ENCODE peak calls at places on chromosomes 16 and 17, in seven cellular contexts. One of them, this sample, is unnamed. For H3K4me1, the result is how much of the 10 kb centered on the place peaks cover.

GRCh38 chr17:81067331-81067730 is 32.4 kb downstream of the BAIAP2 start:
- DNase-seq in IMR-90: no peak
- DNase-seq in CD8-positive, alpha-beta T cell: no peak
- DNase-seq in heart left ventricle: no peak
- DNase-seq in Peyer's patch: no peak
- DNase-seq in H9: no peak
- DNase-seq in prostate gland: no peak
- DNase-seq in this sample: no peak

GRCh38 chr16:81505011-81505660 is 60.5 kb downstream of the CMIP start:
- DNase-seq in H9: no peak
- DNase-seq in heart left ventricle: no peak
- DNase-seq in Peyer's patch: peak
- DNase-seq in CD8-positive, alpha-beta T cell: no peak
- DNase-seq in prostate gland: no peak
- DNase-seq in IMR-90: no peak
- DNase-seq in this sample: no peak

GRCh38 chr17:42163113-42163512 is 8.3 kb upstream of the RAB5C start:
- DNase-seq in prostate gland: no peak
- DNase-seq in CD8-positive, alpha-beta T cell: no peak
- DNase-seq in H9: peak
- DNase-seq in heart left ventricle: no peak
- DNase-seq in IMR-90: no peak
- DNase-seq in Peyer's patch: no peak
- DNase-seq in this sample: peak

GRCh38 chr17:72978593-72979218 is 113.8 kb downstream of the SLC39A11 start:
- DNase-seq in Peyer's patch: no peak
- DNase-seq in IMR-90: no peak
- DNase-seq in CD8-positive, alpha-beta T cell: no peak
- DNase-seq in H9: no peak
- DNase-seq in heart left ventricle: no peak
- DNase-seq in prostate gland: no peak
- DNase-seq in this sample: no peak

GRCh38 chr17:8650119-8650499 is 19.6 kb upstream of the MYH10 start:
- DNase-seq in prostate gland: no peak
- DNase-seq in Peyer's patch: no peak
- DNase-seq in heart left ventricle: no peak
- DNase-seq in CD8-positive, alpha-beta T cell: no peak
- DNase-seq in IMR-90: no peak
- DNase-seq in H9: no peak
- DNase-seq in this sample: no peak

GRCh38 chr17:57032343-57032742 is 52.7 kb upstream of the AKAP1 start:
- DNase-seq in CD8-positive, alpha-beta T cell: no peak
- DNase-seq in Peyer's patch: no peak
- DNase-seq in H9: no peak
- DNase-seq in IMR-90: no peak
- DNase-seq in heart left ventricle: peak
- DNase-seq in prostate gland: peak
- DNase-seq in this sample: peak

GRCh38 chr16:86662195-86662594 is 83.8 kb downstream of the FOXL1 start:
- DNase-seq in heart left ventricle: no peak
- DNase-seq in Peyer's patch: no peak
- DNase-seq in prostate gland: no peak
- DNase-seq in IMR-90: peak
- DNase-seq in CD8-positive, alpha-beta T cell: no peak
- DNase-seq in H9: no peak
- DNase-seq in this sample: no peak

GRCh38 chr16:80816372-80816771 is 12.0 kb upstream of the CDYL2 start:
- DNase-seq in prostate gland: no peak
- DNase-seq in CD8-positive, alpha-beta T cell: no peak
- DNase-seq in IMR-90: no peak
- DNase-seq in Peyer's patch: no peak
- DNase-seq in heart left ventricle: no peak
- DNase-seq in H9: no peak
- DNase-seq in this sample: no peak

GRCh38 chr17:17359271-17359670 is 56.1 kb downstream of the NT5M start:
- DNase-seq in heart left ventricle: no peak
- DNase-seq in IMR-90: no peak
- DNase-seq in prostate gland: no peak
- DNase-seq in Peyer's patch: no peak
- DNase-seq in CD8-positive, alpha-beta T cell: no peak
- DNase-seq in H9: no peak
- DNase-seq in this sample: no peak

GRCh38 chr16:78836802-78837489 is 737.5 kb downstream of the WWOX start:
- DNase-seq in IMR-90: no peak
- DNase-seq in H9: no peak
- DNase-seq in heart left ventricle: no peak
- DNase-seq in CD8-positive, alpha-beta T cell: no peak
- DNase-seq in prostate gland: no peak
- DNase-seq in Peyer's patch: no peak
- DNase-seq in this sample: no peak

GRCh38 chr16:30394603-30395154 is 541 bp upstream of the ZNF48 start:
- DNase-seq in CD8-positive, alpha-beta T cell: no peak
- DNase-seq in IMR-90: peak
- DNase-seq in Peyer's patch: no peak
- DNase-seq in H9: no peak
- DNase-seq in heart left ventricle: no peak
- DNase-seq in prostate gland: no peak
- DNase-seq in this sample: no peak

GRCh38 chr17:17535957-17536356 is 39.8 kb upstream of the RASD1 start:
- DNase-seq in heart left ventricle: peak
- DNase-seq in CD8-positive, alpha-beta T cell: no peak
- DNase-seq in IMR-90: peak
- DNase-seq in prostate gland: peak
- DNase-seq in Peyer's patch: no peak
- DNase-seq in H9: no peak
- DNase-seq in this sample: peak

GRCh38 chr17:46943511-46944393 is 20.8 kb downstream of the GOSR2 start:
- DNase-seq in CD8-positive, alpha-beta T cell: no peak
- DNase-seq in heart left ventricle: no peak
- DNase-seq in IMR-90: peak
- DNase-seq in Peyer's patch: no peak
- DNase-seq in prostate gland: no peak
- DNase-seq in H9: peak
- DNase-seq in this sample: no peak

GRCh38 chr17:8189041-8189710 is 804 bp downstream of the BORCS6 start:
- DNase-seq in IMR-90: no peak
- DNase-seq in prostate gland: peak
- DNase-seq in heart left ventricle: peak
- DNase-seq in Peyer's patch: peak
- DNase-seq in H9: no peak
- DNase-seq in CD8-positive, alpha-beta T cell: peak
- DNase-seq in this sample: peak

GRCh38 chr17:32277284-32277683 is 11.7 kb downstream of the RHBDL3 start:
- DNase-seq in IMR-90: peak
- DNase-seq in Peyer's patch: no peak
- DNase-seq in CD8-positive, alpha-beta T cell: no peak
- DNase-seq in heart left ventricle: no peak
- DNase-seq in H9: peak
- DNase-seq in prostate gland: no peak
- DNase-seq in this sample: no peak

GRCh38 chr16:50567651-50568050 is 19.5 kb downstream of the NKD1 start:
- DNase-seq in prostate gland: no peak
- DNase-seq in IMR-90: no peak
- DNase-seq in H9: no peak
- DNase-seq in heart left ventricle: no peak
- DNase-seq in CD8-positive, alpha-beta T cell: no peak
- DNase-seq in Peyer's patch: no peak
- DNase-seq in this sample: no peak

GRCh38 chr17:17609121-17609520 is 17.6 kb upstream of the PEMT start:
- DNase-seq in IMR-90: no peak
- DNase-seq in heart left ventricle: no peak
- DNase-seq in H9: peak
- DNase-seq in CD8-positive, alpha-beta T cell: no peak
- DNase-seq in Peyer's patch: no peak
- DNase-seq in prostate gland: no peak
- DNase-seq in this sample: peak

GRCh38 chr17:7348478-7349242 is 3.3 kb upstream of the KCTD11 start:
- DNase-seq in heart left ventricle: peak
- DNase-seq in H9: no peak
- DNase-seq in prostate gland: no peak
- DNase-seq in CD8-positive, alpha-beta T cell: no peak
- DNase-seq in Peyer's patch: no peak
- DNase-seq in IMR-90: peak
- DNase-seq in this sample: no peak

GRCh38 chr16:56266981-56267607 is 75.8 kb downstream of the GNAO1 start:
- DNase-seq in prostate gland: no peak
- DNase-seq in Peyer's patch: no peak
- DNase-seq in CD8-positive, alpha-beta T cell: no peak
- DNase-seq in heart left ventricle: no peak
- DNase-seq in H9: no peak
- DNase-seq in IMR-90: no peak
- DNase-seq in this sample: no peak

GRCh38 chr17:6243186-6243585 is 173.0 kb downstream of the WSCD1 start:
- DNase-seq in H9: peak
- DNase-seq in CD8-positive, alpha-beta T cell: no peak
- DNase-seq in Peyer's patch: no peak
- DNase-seq in heart left ventricle: no peak
- DNase-seq in prostate gland: no peak
- DNase-seq in IMR-90: no peak
- DNase-seq in this sample: no peak

GRCh38 chr16:81238296-81239011 is at the start of gene BCO1:
- DNase-seq in IMR-90: peak
- DNase-seq in Peyer's patch: no peak
- DNase-seq in H9: peak
- DNase-seq in CD8-positive, alpha-beta T cell: no peak
- DNase-seq in prostate gland: peak
- DNase-seq in heart left ventricle: no peak
- DNase-seq in this sample: peak

DNA sequence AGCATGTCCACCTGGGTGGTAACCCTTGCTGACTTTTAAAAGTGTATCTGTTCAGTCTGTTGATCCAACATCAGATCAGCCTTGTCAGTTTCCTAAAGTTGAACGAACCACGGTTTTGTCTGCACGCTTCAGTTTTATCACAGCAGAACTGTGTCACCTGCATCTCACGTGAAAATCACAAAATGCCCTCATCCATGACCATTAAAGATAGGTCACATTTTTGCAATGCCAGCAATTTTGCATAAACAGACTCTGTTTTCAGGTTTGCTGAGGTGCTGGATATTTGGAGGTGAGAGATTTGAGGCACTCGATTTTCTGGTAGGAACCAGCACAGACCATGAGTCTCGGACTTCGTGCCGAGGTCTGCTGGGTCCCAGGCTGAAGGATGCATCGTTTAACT is 3.0 kb downstream of the METRNL start:
- DNase-seq in CD8-positive, alpha-beta T cell: no peak
- DNase-seq in Peyer's patch: no peak
- DNase-seq in H9: no peak
- DNase-seq in prostate gland: no peak
- DNase-seq in IMR-90: no peak
- DNase-seq in heart left ventricle: no peak
- DNase-seq in this sample: no peak
- H3K4me1 ChIP-seq in CD8-positive, alpha-beta T cell: half or more
- H3K4me1 ChIP-seq in Peyer's patch: half or more
- H3K4me1 ChIP-seq in H9: under half
- H3K4me1 ChIP-seq in prostate gland: under half
- H3K4me1 ChIP-seq in IMR-90: half or more
- H3K4me1 ChIP-seq in heart left ventricle: under half
- H3K4me1 ChIP-seq in this sample: under half

GRCh38 chr17:41140360-41141132 is at the start of gene KRTAP4-6:
- DNase-seq in Peyer's patch: no peak
- DNase-seq in prostate gland: no peak
- DNase-seq in CD8-positive, alpha-beta T cell: no peak
- DNase-seq in IMR-90: peak
- DNase-seq in H9: no peak
- DNase-seq in heart left ventricle: no peak
- DNase-seq in this sample: no peak
- H3K27ac ChIP-seq in Peyer's patch: no peak
- H3K27ac ChIP-seq in prostate gland: no peak
- H3K27ac ChIP-seq in CD8-positive, alpha-beta T cell: no peak
- H3K27ac ChIP-seq in IMR-90: no peak
- H3K27ac ChIP-seq in H9: no peak
- H3K27ac ChIP-seq in heart left ventricle: no peak
- H3K27ac ChIP-seq in this sample: no peak

GRCh38 chr17:65485388-65486299 is 75.8 kb downstream of the AXIN2 start:
- DNase-seq in heart left ventricle: peak
- DNase-seq in Peyer's patch: no peak
- DNase-seq in H9: no peak
- DNase-seq in CD8-positive, alpha-beta T cell: no peak
- DNase-seq in IMR-90: no peak
- DNase-seq in prostate gland: no peak
- DNase-seq in this sample: no peak
- TF ChIP-seq CTCF in heart left ventricle: no peak
- TF ChIP-seq CTCF in Peyer's patch: no peak
- TF ChIP-seq CTCF in H9: no peak
- TF ChIP-seq CTCF in CD8-positive, alpha-beta T cell: no peak
- TF ChIP-seq CTCF in IMR-90: no peak
- TF ChIP-seq CTCF in prostate gland: no peak
- TF ChIP-seq CTCF in this sample: no peak

GRCh38 chr16:84953051-84953746 is 58.1 kb downstream of the ZDHHC7 start:
- DNase-seq in prostate gland: no peak
- DNase-seq in heart left ventricle: no peak
- DNase-seq in CD8-positive, alpha-beta T cell: no peak
- DNase-seq in Peyer's patch: no peak
- DNase-seq in IMR-90: no peak
- DNase-seq in H9: no peak
- DNase-seq in this sample: no peak

GRCh38 chr16:84955427-84955826 is 55.9 kb downstream of the ZDHHC7 start:
- DNase-seq in IMR-90: no peak
- DNase-seq in prostate gland: no peak
- DNase-seq in H9: no peak
- DNase-seq in Peyer's patch: no peak
- DNase-seq in CD8-positive, alpha-beta T cell: no peak
- DNase-seq in heart left ventricle: no peak
- DNase-seq in this sample: no peak

GRCh38 chr16:84949776-84950436 is 61.4 kb downstream of the ZDHHC7 start:
- DNase-seq in Peyer's patch: no peak
- DNase-seq in heart left ventricle: no peak
- DNase-seq in IMR-90: no peak
- DNase-seq in H9: no peak
- DNase-seq in CD8-positive, alpha-beta T cell: no peak
- DNase-seq in prostate gland: no peak
- DNase-seq in this sample: no peak

GRCh38 chr16:84950906-84951305 is 60.4 kb downstream of the ZDHHC7 start:
- DNase-seq in prostate gland: no peak
- DNase-seq in CD8-positive, alpha-beta T cell: peak
- DNase-seq in Peyer's patch: no peak
- DNase-seq in IMR-90: no peak
- DNase-seq in heart left ventricle: no peak
- DNase-seq in H9: peak
- DNase-seq in this sample: no peak

DNA sequence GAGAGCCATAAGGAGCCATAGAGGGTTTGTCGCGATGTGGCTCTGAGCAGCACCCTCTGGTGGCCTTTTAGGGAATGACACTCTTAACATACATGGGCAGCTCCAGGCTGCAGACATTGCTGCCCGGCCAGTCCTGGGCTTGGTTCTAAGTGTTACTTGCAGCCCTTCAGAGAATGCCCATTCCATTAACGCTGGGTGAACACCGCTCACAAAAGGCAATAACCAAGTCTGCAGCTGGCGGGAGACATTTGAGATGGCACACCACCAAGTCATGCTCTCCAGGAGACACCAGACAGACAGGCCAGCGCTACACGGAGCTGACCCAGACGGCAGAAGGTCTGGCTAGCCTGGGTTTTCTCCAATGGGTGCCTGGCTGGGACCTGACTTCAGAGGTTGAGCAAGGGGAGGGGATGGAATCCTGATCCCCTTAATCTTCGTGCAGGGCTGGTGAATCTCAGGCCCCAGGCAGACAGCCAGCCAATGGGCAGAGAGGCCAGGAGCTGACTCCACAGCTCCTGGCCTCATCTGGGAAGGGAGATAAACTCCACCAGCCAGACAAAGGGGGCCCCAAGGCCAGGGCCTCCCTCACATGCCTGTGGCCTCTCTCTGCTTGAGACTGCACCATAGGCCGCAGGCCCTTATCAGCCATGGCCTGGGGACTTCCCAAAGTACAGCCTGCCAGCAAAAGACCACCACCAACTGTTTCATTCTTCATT is 58.8 kb downstream of the ZDHHC7 start:
- DNase-seq in IMR-90: peak
- DNase-seq in CD8-positive, alpha-beta T cell: peak
- DNase-seq in heart left ventricle: peak
- DNase-seq in H9: peak
- DNase-seq in prostate gland: peak
- DNase-seq in Peyer's patch: peak
- DNase-seq in this sample: peak
- H3K4me1 ChIP-seq in IMR-90: under half
- H3K4me1 ChIP-seq in CD8-positive, alpha-beta T cell: under half
- H3K4me1 ChIP-seq in heart left ventricle: under half
- H3K4me1 ChIP-seq in H9: under half
- H3K4me1 ChIP-seq in prostate gland: under half
- H3K4me1 ChIP-seq in Peyer's patch: under half
- H3K4me1 ChIP-seq in this sample: under half